ENCODE peak calls at places on chromosomes 6 and 20, in five cellular contexts. S is Peyer's patch, A is HCT116, U is AG10803, O is fibroblast of lung. G is an unnamed sample.

GRCh38 chr6:116220172-116220571 is 33.7 kb downstream of the TSPYL4 start:
- DNase-seq in S (no peak), A (no peak), U (peak; percentile 44), O (peak; percentile 38), G (no peak)

GRCh38 chr20:5061209-5061608 is 58.5 kb downstream of the PCNA start:
- DNase-seq in S (peak; percentile 56), A (peak; percentile 89), U (no peak), O (peak; percentile 63), G (no peak)

GRCh38 chr6:91081452-91082067 is 494.7 kb upstream of the MAP3K7 start:
- DNase-seq in S (no peak), A (peak; percentile 3), U (peak; percentile 48), O (peak; percentile 55), G (peak; percentile 13)

GRCh38 chr6:110284877-110285276 is 73.3 kb downstream of the METTL24 start:
- DNase-seq in S (no peak), A (no peak), U (peak; percentile 8), O (no peak), G (no peak)

GRCh38 chr6:31775184-31775583 is 1.9 kb downstream of the VWA7 start:
- DNase-seq in S (peak; percentile 74), A (no peak), U (no peak), O (no peak), G (no peak)

GRCh38 chr6:120981835-120982234 is 352.4 kb downstream of the TBC1D32 start:
- DNase-seq in S (no peak), A (no peak), U (no peak), O (no peak), G (no peak)

GRCh38 chr6:117449549-117450439 is 24.1 kb upstream of the ROS1 start:
- DNase-seq in S (peak; percentile 83), A (peak; percentile 56), U (peak; percentile 81), O (peak; percentile 81), G (peak; percentile 63)

GRCh38 chr20:46928580-46929132 is 34.0 kb downstream of the EYA2 start:
- DNase-seq in S (no peak), A (no peak), U (peak; percentile 66), O (peak; percentile 31), G (no peak)

GRCh38 chr6:150241751-150242150 is 98.9 kb downstream of the PPP1R14C start:
- DNase-seq in S (no peak), A (no peak), U (no peak), O (no peak), G (no peak)

GRCh38 chr20:61871913-61872312 is 193.8 kb downstream of the TAF4 start:
- DNase-seq in S (no peak), A (no peak), U (no peak), O (no peak), G (no peak)

GRCh38 chr6:105780146-105780860 is 305.8 kb upstream of the PRDM1 start:
- DNase-seq in S (no peak), A (peak; percentile 21), U (peak; percentile 73), O (peak; percentile 36), G (no peak)

GRCh38 chr6:69729870-69730449 is 66.8 kb downstream of the LMBRD1 start:
- DNase-seq in S (no peak), A (no peak), U (peak; percentile 1), O (no peak), G (no peak)

GRCh38 chr6:11271637-11272036 is 39.2 kb upstream of the NEDD9 start:
- DNase-seq in S (no peak), A (no peak), U (peak; percentile 78), O (peak; percentile 45), G (peak; percentile 95)

GRCh38 chr6:150377211-150377781 is 8.5 kb downstream of the IYD start:
- DNase-seq in S (no peak), A (no peak), U (peak; percentile 29), O (peak; percentile 47), G (no peak)

GRCh38 chr6:150939399-150939798 is 73.9 kb downstream of the MTHFD1L start:
- DNase-seq in S (no peak), A (no peak), U (no peak), O (no peak), G (no peak)

GRCh38 chr6:112909781-112910180 is 562.7 kb downstream of the RFPL4B start:
- DNase-seq in S (no peak), A (no peak), U (peak; percentile 81), O (peak; percentile 85), G (no peak)

GRCh38 chr6:148857817-148858390 is 111.1 kb downstream of the UST start:
- DNase-seq in S (no peak), A (no peak), U (peak; percentile 94), O (peak; percentile 94), G (peak; percentile 91)

GRCh38 chr20:52192296-52193007 is 873 bp upstream of the ZFP64 start:
- DNase-seq in S (peak; percentile 70), A (peak; percentile 38), U (no peak), O (no peak), G (no peak)

GRCh38 chr20:59022754-59023153 is 3.5 kb downstream of the TUBB1 start:
- DNase-seq in S (no peak), A (no peak), U (no peak), O (no peak), G (no peak)

GRCh38 chr20:36709126-36709525 is 36.8 kb downstream of the NDRG3 start:
- DNase-seq in S (no peak), A (no peak), U (no peak), O (no peak), G (no peak)

GRCh38 chr6:44100088-44100550 is 27.1 kb downstream of the MRPL14 start:
- DNase-seq in S (no peak), A (no peak), U (no peak), O (peak; percentile 20), G (no peak)

GRCh38 chr6:39041072-39041471 is 7.5 kb upstream of the GLP1R start:
- DNase-seq in S (no peak), A (no peak), U (no peak), O (no peak), G (no peak)

GRCh38 chr20:47973519-47974233 is 188.4 kb upstream of the SULF2 start:
- DNase-seq in S (no peak), A (no peak), U (no peak), O (peak; percentile 58), G (no peak)

GRCh38 chr6:73732845-73733675 is 37.1 kb downstream of the CD109 start:
- DNase-seq in S (peak; percentile 69), A (peak; percentile 49), U (peak; percentile 76), O (peak; percentile 61), G (peak; percentile 53)

GRCh38 chr6:144033816-144034540 is 25.9 kb upstream of the PLAGL1 start:
- DNase-seq in S (no peak), A (no peak), U (peak; percentile 93), O (peak; percentile 82), G (peak; percentile 16)

GRCh38 chr6:122657601-122658000 is 47.4 kb downstream of the PKIB start:
- DNase-seq in S (no peak), A (no peak), U (no peak), O (peak; percentile 74), G (no peak)
- TF ChIP-seq CTCF in S (no peak), A (no peak), U (no peak), O (no peak), G (no peak)

DNA sequence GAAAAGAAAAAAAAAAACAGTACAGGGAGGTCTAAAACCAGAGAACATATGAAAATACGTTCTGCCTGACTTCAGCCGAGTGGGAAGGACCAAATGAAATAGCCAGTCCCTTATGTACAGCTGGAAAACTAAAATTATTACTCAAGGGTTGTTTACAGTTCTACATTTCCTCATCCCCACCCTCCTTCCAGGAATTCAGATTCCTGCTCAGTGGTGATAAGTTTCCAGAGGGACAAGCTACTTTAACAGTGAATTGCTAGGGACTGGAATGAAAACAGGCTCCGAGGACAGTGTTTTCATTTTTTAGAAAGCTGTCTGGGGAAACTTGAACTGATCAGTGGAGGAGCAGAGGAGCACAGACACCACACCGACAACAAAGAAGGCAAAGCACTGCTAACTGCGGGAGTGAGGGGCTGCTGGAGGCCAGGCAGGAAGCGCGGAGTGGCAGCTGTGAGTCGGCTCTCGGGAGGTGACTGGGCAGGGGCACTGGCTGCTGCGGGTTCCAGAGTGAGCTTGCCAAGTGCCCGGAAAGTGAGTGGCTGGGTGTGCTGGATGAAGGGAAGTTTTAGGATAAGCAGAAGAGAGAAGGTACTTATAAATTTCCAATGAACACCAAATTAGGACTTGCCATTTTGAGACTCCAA is 322.2 kb downstream of the ESR1 start:
- DNase-seq in S (no peak), A (no peak), U (peak; percentile 81), O (no peak), G (peak; percentile 10)
- H3K4me3 ChIP-seq in S (no peak overlapping the region), A (no peak overlapping the region), U (peak overlapping the region; percentile 53), O (peak overlapping the region; percentile 31), G (no peak overlapping the region)

GRCh38 chr20:24781061-24781980 is 167.7 kb upstream of the CST7 start:
- DNase-seq in S (peak; percentile 44), A (no peak), U (peak; percentile 39), O (peak; percentile 25), G (no peak)
- TF ChIP-seq CTCF in S (no peak), A (peak; percentile 57), U (peak; percentile 78), O (peak; percentile 77), G (peak; percentile 81)

GRCh38 chr20:24503352-24503931 is 34.0 kb downstream of the SYNDIG1 start:
- DNase-seq in S (no peak), A (no peak), U (peak; percentile 22), O (peak; percentile 63), G (no peak)
- H3K4me3 ChIP-seq in S (no peak overlapping the region), A (no peak overlapping the region), U (no peak overlapping the region), O (no peak overlapping the region), G (no peak overlapping the region)

GRCh38 chr20:63612276-63612931 is 14.5 kb downstream of the GMEB2 start:
- DNase-seq in S (no peak), A (no peak), U (no peak), O (peak; percentile 31), G (no peak)
- TF ChIP-seq CTCF in S (no peak), A (no peak), U (no peak), O (no peak), G (no peak)

GRCh38 chr6:293185-294174 is 1.2 kb downstream of the DUSP22 start:
- DNase-seq in S (peak; percentile 75), A (no peak), U (peak; percentile 21), O (peak; percentile 44), G (no peak)
- H3K4me3 ChIP-seq in S (peak overlapping the region; percentile 71), A (peak overlapping the region; percentile 69), U (peak overlapping the region; percentile 72), O (peak overlapping the region; percentile 54), G (peak overlapping the region; percentile 72)

DNA sequence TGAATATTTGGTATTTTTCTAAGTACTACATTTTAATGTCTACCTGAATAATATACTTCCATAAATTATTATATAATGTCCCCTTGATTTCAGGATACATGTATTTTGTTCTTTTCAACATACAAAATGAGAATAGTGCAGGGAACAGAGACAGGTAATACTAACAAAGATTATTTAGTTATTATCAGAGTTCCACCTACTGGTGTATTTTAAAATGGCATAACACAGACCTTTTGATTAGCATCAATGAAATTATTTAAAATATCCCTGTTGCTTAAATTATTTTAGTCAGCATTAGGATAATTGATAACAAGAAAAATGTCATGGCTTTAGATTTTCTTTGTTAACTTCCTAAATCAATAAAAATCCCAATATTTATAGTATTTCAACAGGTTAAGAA is 184.0 kb downstream of the PRDM13 start:
- DNase-seq in S (no peak), A (no peak), U (no peak), O (no peak), G (no peak)
- TF ChIP-seq CTCF in S (no peak), A (peak; percentile 44), U (peak; percentile 29), O (no peak), G (peak; percentile 10)

GRCh38 chr6:88616380-88616779 is 347.0 kb downstream of the RNGTT start:
- DNase-seq in S (no peak), A (no peak), U (no peak), O (no peak), G (no peak)
- H3K4me3 ChIP-seq in S (no peak overlapping the region), A (no peak overlapping the region), U (no peak overlapping the region), O (no peak overlapping the region), G (no peak overlapping the region)

GRCh38 chr6:158654960-158655485 is 5.2 kb downstream of the SYTL3 start:
- DNase-seq in S (peak; percentile 56), A (no peak), U (peak; percentile 95), O (peak; percentile 83), G (no peak)
- TF ChIP-seq CTCF in S (no peak), A (no peak), U (peak; percentile 6), O (no peak), G (no peak)

G was measured in AG04450.